ENCODE peak calls at places on chromosomes 3 and 15, in six cellular contexts. F is IMR-90, H is mesenchymal stem cell, N is trophoblast cell, O is H1, C is H9. I is an unnamed sample.

GRCh38 chr3:127820221-127820870 is 2.0 kb downstream of the MGLL start:
- DNase-seq in F (peak; percentile 46), H (peak; percentile 63), N (peak; percentile 83), O (no peak), C (no peak), I (no peak)

GRCh38 chr15:74620636-74621545 is 5.3 kb downstream of the CLK3 start:
- DNase-seq in F (peak; percentile 64), H (peak; percentile 77), N (peak; percentile 76), O (peak; percentile 83), C (peak; percentile 90), I (peak; percentile 50)

GRCh38 chr3:97883736-97884135 is 61.9 kb downstream of the CRYBG3 start:
- DNase-seq in F (no peak), H (no peak), N (no peak), O (no peak), C (no peak), I (no peak)

GRCh38 chr3:147423601-147424324 is 14.6 kb downstream of the ZIC1 start:
- DNase-seq in F (no peak), H (no peak), N (no peak), O (no peak), C (no peak), I (no peak)

GRCh38 chr15:100877551-100877950 is 2.1 kb upstream of the ALDH1A3 start:
- DNase-seq in F (no peak), H (no peak), N (peak; percentile 74), O (no peak), C (peak; percentile 56), I (no peak)

GRCh38 chr3:36943601-36944000 is 1.3 kb downstream of the TRANK1 start:
- DNase-seq in F (no peak), H (no peak), N (no peak), O (no peak), C (no peak), I (no peak)

GRCh38 chr3:101466465-101467309 is 46.3 kb downstream of the SENP7 start:
- DNase-seq in F (peak; percentile 7), H (peak; percentile 53), N (peak; percentile 5), O (peak; percentile 74), C (peak; percentile 64), I (peak; percentile 6)

GRCh38 chr3:105878061-105878460 is 9.2 kb upstream of the CBLB start:
- DNase-seq in F (peak; percentile 77), H (no peak), N (no peak), O (no peak), C (no peak), I (no peak)

GRCh38 chr15:44584162-44584749 is 47.3 kb downstream of the EIF3J start:
- DNase-seq in F (no peak), H (peak; percentile 23), N (peak; percentile 18), O (peak; percentile 70), C (peak; percentile 72), I (no peak)

GRCh38 chr15:90046846-90047481 is 45.8 kb downstream of the ZNF710 start:
- DNase-seq in F (no peak), H (no peak), N (peak; percentile 72), O (no peak), C (no peak), I (no peak)

GRCh38 chr3:160210799-160211221 is 14.4 kb upstream of the C3orf80 start:
- DNase-seq in F (peak; percentile 73), H (peak; percentile 65), N (peak; percentile 58), O (no peak), C (no peak), I (no peak)

GRCh38 chr15:30043211-30043655 is 39.5 kb upstream of the GOLGA8J start:
- DNase-seq in F (peak; percentile 29), H (peak; percentile 7), N (no peak), O (no peak), C (no peak), I (no peak)

DNA sequence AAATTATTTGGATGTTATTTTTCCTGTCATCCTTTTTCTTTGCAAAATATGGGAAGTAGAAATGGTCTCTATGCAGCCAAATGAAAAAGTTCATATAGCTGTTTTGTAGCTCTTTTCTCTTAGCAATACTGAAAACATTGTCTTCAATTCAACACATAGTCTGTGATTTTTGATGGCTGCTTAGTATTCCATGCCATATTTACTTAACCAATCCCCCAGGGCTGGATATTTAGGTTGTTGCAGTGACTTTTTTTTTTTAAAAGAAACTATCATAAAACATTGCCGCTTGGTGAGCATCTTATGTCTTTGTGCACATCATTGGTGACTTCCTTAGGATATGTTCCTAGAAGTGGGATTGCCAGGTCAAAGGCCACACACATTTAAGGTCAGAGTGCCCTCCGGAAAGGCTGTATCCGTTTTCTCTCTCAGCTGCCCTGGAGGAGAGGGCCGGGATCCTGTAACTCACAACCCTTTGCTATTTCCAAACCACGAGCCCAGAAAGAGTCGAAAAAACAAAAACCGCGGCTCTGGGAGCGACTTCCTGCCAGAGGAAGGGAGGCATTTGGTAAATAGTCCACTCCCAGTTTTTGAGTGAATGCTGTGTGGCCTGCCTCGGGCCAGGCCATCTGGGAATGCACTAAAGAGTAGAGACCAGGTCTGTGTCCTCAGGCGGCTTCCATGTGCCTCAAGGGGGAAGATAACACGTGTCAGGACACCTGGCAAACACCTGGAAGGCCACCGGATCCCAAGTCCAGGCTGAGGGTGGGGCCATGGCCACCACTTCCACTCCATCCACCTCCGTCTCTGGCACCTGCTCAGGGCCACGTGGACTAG is 41.9 kb downstream of the SMAD6 start:
- DNase-seq in F (no peak), H (peak; percentile 40), N (no peak), O (no peak), C (no peak), I (no peak)
- H3K79me1 ChIP-seq in F (peaks cover 81% of the 10 kb centered on the region), H (peaks cover 44% of the 10 kb centered on the region), N (no peaks in the 10 kb centered on the region), O (no peaks in the 10 kb centered on the region), C (no peaks in the 10 kb centered on the region), I (no peaks in the 10 kb centered on the region)

GRCh38 chr15:69275933-69276565 is 22.7 kb upstream of the PAQR5 start:
- DNase-seq in F (peak; percentile 5), H (no peak), N (no peak), O (peak; percentile 33), C (no peak), I (no peak)

GRCh38 chr15:69277316-69277715 is 21.4 kb upstream of the PAQR5 start:
- DNase-seq in F (no peak), H (no peak), N (no peak), O (peak; percentile 31), C (no peak), I (no peak)

GRCh38 chr15:69271217-69271616 is 27.5 kb upstream of the PAQR5 start:
- DNase-seq in F (no peak), H (no peak), N (no peak), O (no peak), C (no peak), I (no peak)

GRCh38 chr15:69275104-69275670 is 23.5 kb upstream of the PAQR5 start:
- DNase-seq in F (peak; percentile 42), H (peak; percentile 60), N (no peak), O (no peak), C (no peak), I (no peak)

DNA sequence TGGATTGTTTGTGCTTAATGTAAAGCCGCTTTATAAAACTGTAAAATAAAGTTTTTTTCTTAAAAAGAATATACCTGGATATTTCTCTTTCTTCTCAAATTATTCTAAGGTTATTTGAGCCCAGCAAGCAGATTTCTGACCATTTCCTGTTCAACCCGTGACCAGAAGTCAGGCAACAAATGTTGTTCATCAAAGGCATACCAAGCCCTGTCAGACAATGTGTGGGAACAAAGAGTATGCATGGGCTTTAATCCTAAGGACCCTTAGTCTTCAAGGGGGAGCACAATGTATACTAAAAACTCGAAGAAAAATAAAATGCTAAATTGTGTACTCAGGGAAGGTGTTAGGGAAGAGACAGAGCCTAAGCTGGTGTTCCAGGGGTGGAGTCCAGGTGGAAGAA is 26.6 kb upstream of the PAQR5 start:
- DNase-seq in F (no peak), H (peak; percentile 8), N (no peak), O (no peak), C (no peak), I (peak; percentile 9)
- H4K91ac ChIP-seq in F (no peak overlapping the region), H (no peak overlapping the region), N (no peak overlapping the region), O (no peak overlapping the region), C (no peak overlapping the region), I (no peak overlapping the region)

DNA sequence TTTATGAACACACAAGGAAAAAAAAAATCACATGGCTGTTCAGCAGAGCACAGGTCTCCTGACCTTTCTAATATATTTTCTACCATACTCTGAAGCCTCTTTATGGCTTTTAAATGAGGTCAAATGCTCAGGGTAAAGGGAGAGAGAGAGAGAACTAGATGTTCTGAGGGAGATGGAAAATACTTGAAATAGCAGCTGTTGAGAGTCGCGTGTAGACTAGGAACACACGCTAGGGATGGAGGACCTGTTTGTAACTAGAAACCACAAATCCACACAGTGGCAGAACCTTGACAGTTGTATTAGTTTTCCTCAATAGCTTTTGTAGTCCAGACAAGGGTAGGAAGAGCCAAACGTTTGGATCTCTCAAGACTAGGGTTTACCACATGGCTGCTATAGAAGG is 165.3 kb downstream of the FMN1 start:
- DNase-seq in F (peak; percentile 15), H (peak; percentile 50), N (no peak), O (no peak), C (no peak), I (no peak)
- H3K79me1 ChIP-seq in F (peaks cover 64% of the 10 kb centered on the region), H (peaks cover 1% of the 10 kb centered on the region), N (no peaks in the 10 kb centered on the region), O (no peaks in the 10 kb centered on the region), C (no peaks in the 10 kb centered on the region), I (no peaks in the 10 kb centered on the region)

GRCh38 chr15:66169625-66170024 is 83.9 kb downstream of the MEGF11 start:
- DNase-seq in F (no peak), H (no peak), N (peak; percentile 8), O (no peak), C (no peak), I (no peak)
- H4K91ac ChIP-seq in F (no peak overlapping the region), H (no peak overlapping the region), N (no peak overlapping the region), O (no peak overlapping the region), C (no peak overlapping the region), I (no peak overlapping the region)

DNA sequence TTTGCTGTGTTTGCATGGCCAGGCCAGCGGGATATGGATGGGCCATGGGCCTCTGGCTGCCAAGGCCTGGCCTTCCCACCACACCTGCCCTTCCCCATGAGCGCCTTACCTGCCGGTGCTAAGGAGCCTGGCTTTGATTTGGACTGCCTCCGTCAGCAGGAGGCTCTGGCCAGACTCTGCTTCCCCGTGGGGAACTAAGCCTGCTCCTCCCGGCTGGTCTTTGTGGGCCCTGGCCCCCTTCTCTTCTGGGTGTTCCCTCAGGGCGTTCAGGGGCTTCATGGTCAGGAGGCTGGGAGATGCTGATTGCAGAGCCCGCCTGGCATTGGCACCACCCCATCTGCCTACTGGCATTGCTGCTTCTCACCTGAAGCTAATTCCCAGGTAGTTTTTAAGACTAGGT is 45.2 kb downstream of the SMAD6 start:
- DNase-seq in F (no peak), H (no peak), N (no peak), O (no peak), C (no peak), I (no peak)
- H3K79me1 ChIP-seq in F (peaks cover 89% of the 10 kb centered on the region), H (peaks cover 41% of the 10 kb centered on the region), N (no peaks in the 10 kb centered on the region), O (no peaks in the 10 kb centered on the region), C (no peaks in the 10 kb centered on the region), I (no peaks in the 10 kb centered on the region)

GRCh38 chr15:60696523-60696859 is 217.5 kb upstream of the ICE2 start:
- DNase-seq in F (no peak), H (no peak), N (no peak), O (no peak), C (no peak), I (no peak)

GRCh38 chr15:60703196-60703933 is 224.4 kb upstream of the ICE2 start:
- DNase-seq in F (no peak), H (no peak), N (no peak), O (no peak), C (no peak), I (no peak)

GRCh38 chr15:60701261-60702019 is 222.5 kb upstream of the ICE2 start:
- DNase-seq in F (peak; percentile 42), H (no peak), N (no peak), O (no peak), C (no peak), I (no peak)

GRCh38 chr15:60695713-60696522 is 217.0 kb upstream of the ICE2 start:
- DNase-seq in F (peak; percentile 71), H (peak; percentile 46), N (no peak), O (no peak), C (no peak), I (no peak)

GRCh38 chr15:60699845-60700244 is 220.9 kb upstream of the ICE2 start:
- DNase-seq in F (no peak), H (no peak), N (no peak), O (no peak), C (no peak), I (no peak)
- H4K91ac ChIP-seq in F (no peak overlapping the region), H (no peak overlapping the region), N (no peak overlapping the region), O (no peak overlapping the region), C (no peak overlapping the region), I (no peak overlapping the region)

I was measured in neuronal stem cell.